ENCODE peak calls at places on chromosomes 1 and 21, in eight cellular contexts. One of them, this sample, is unnamed.

GRCh38 chr1:210437781-210438180 is 109.1 kb downstream of the HHAT start:
- DNase-seq in activated CD4-positive, alpha-beta T cell treated with anti-CD3 and anti-CD28 coated beads, Interleukin-2, amount 50 U/mL, for 24 hours: no peak
- DNase-seq in HL-60: no peak
- DNase-seq in GM13977: no peak
- DNase-seq in stimulated activated CD8-positive, alpha-beta memory T cell treated with anti-CD3 and anti-CD28 coated beads, Interleukin-7, amount 100 ng/mL, for 24 hours: no peak
- DNase-seq in RPMI8226: no peak
- DNase-seq in GM20000: no peak
- DNase-seq in upper lobe of right lung: no peak
- DNase-seq in this sample: no peak

GRCh38 chr1:200351826-200352549 is 57.8 kb downstream of the ZNF281 start:
- DNase-seq in activated CD4-positive, alpha-beta T cell treated with anti-CD3 and anti-CD28 coated beads, Interleukin-2, amount 50 U/mL, for 24 hours: no peak
- DNase-seq in HL-60: peak; percentile 48
- DNase-seq in GM13977: peak; percentile 35
- DNase-seq in stimulated activated CD8-positive, alpha-beta memory T cell treated with anti-CD3 and anti-CD28 coated beads, Interleukin-7, amount 100 ng/mL, for 24 hours: no peak
- DNase-seq in RPMI8226: peak; percentile 24
- DNase-seq in GM20000: peak; percentile 37
- DNase-seq in upper lobe of right lung: no peak
- DNase-seq in this sample: peak; percentile 99

GRCh38 chr1:14160766-14161165 is 437.7 kb upstream of the KAZN start:
- DNase-seq in activated CD4-positive, alpha-beta T cell treated with anti-CD3 and anti-CD28 coated beads, Interleukin-2, amount 50 U/mL, for 24 hours: no peak
- DNase-seq in HL-60: no peak
- DNase-seq in GM13977: no peak
- DNase-seq in stimulated activated CD8-positive, alpha-beta memory T cell treated with anti-CD3 and anti-CD28 coated beads, Interleukin-7, amount 100 ng/mL, for 24 hours: no peak
- DNase-seq in RPMI8226: no peak
- DNase-seq in GM20000: no peak
- DNase-seq in upper lobe of right lung: no peak
- DNase-seq in this sample: no peak

GRCh38 chr21:35428489-35428888 is 379.4 kb upstream of the RUNX1 start:
- DNase-seq in activated CD4-positive, alpha-beta T cell treated with anti-CD3 and anti-CD28 coated beads, Interleukin-2, amount 50 U/mL, for 24 hours: no peak
- DNase-seq in HL-60: peak; percentile 4
- DNase-seq in GM13977: no peak
- DNase-seq in stimulated activated CD8-positive, alpha-beta memory T cell treated with anti-CD3 and anti-CD28 coated beads, Interleukin-7, amount 100 ng/mL, for 24 hours: no peak
- DNase-seq in RPMI8226: no peak
- DNase-seq in GM20000: no peak
- DNase-seq in upper lobe of right lung: peak; percentile 69
- DNase-seq in this sample: no peak

GRCh38 chr1:109636201-109636952 is 16.7 kb downstream of the AMPD2 start:
- DNase-seq in activated CD4-positive, alpha-beta T cell treated with anti-CD3 and anti-CD28 coated beads, Interleukin-2, amount 50 U/mL, for 24 hours: no peak
- DNase-seq in HL-60: no peak
- DNase-seq in GM13977: no peak
- DNase-seq in stimulated activated CD8-positive, alpha-beta memory T cell treated with anti-CD3 and anti-CD28 coated beads, Interleukin-7, amount 100 ng/mL, for 24 hours: no peak
- DNase-seq in RPMI8226: no peak
- DNase-seq in GM20000: no peak
- DNase-seq in upper lobe of right lung: no peak
- DNase-seq in this sample: no peak

GRCh38 chr21:15289896-15290841 is 225.4 kb upstream of the NRIP1 start:
- DNase-seq in activated CD4-positive, alpha-beta T cell treated with anti-CD3 and anti-CD28 coated beads, Interleukin-2, amount 50 U/mL, for 24 hours: no peak
- DNase-seq in HL-60: no peak
- DNase-seq in GM13977: no peak
- DNase-seq in stimulated activated CD8-positive, alpha-beta memory T cell treated with anti-CD3 and anti-CD28 coated beads, Interleukin-7, amount 100 ng/mL, for 24 hours: no peak
- DNase-seq in RPMI8226: peak; percentile 88
- DNase-seq in GM20000: no peak
- DNase-seq in upper lobe of right lung: peak; percentile 70
- DNase-seq in this sample: no peak

GRCh38 chr21:44969965-44970755 is 30.3 kb downstream of the SLX9 start:
- DNase-seq in activated CD4-positive, alpha-beta T cell treated with anti-CD3 and anti-CD28 coated beads, Interleukin-2, amount 50 U/mL, for 24 hours: no peak
- DNase-seq in HL-60: peak; percentile 17
- DNase-seq in GM13977: no peak
- DNase-seq in stimulated activated CD8-positive, alpha-beta memory T cell treated with anti-CD3 and anti-CD28 coated beads, Interleukin-7, amount 100 ng/mL, for 24 hours: no peak
- DNase-seq in RPMI8226: no peak
- DNase-seq in GM20000: no peak
- DNase-seq in upper lobe of right lung: no peak
- DNase-seq in this sample: no peak

GRCh38 chr1:113256348-113256729 is 134.0 kb upstream of the MAGI3 start:
- DNase-seq in activated CD4-positive, alpha-beta T cell treated with anti-CD3 and anti-CD28 coated beads, Interleukin-2, amount 50 U/mL, for 24 hours: no peak
- DNase-seq in HL-60: no peak
- DNase-seq in GM13977: no peak
- DNase-seq in stimulated activated CD8-positive, alpha-beta memory T cell treated with anti-CD3 and anti-CD28 coated beads, Interleukin-7, amount 100 ng/mL, for 24 hours: no peak
- DNase-seq in RPMI8226: no peak
- DNase-seq in GM20000: no peak
- DNase-seq in upper lobe of right lung: no peak
- DNase-seq in this sample: no peak